ENCODE peak calls at places on chromosomes 3 and 15, in five cellular contexts. F is mesenchymal stem cell, B is trophoblast cell, G is neuronal stem cell, T is H1. E is an unnamed sample.

GRCh38 chr15:60004019-60004845 is at the start of gene FOXB1:
- DNase-seq in F (no peak), B (peak; percentile 86), T (no peak), G (peak; percentile 80), E (peak; percentile 95)

GRCh38 chr15:82122754-82123400 is 77.1 kb upstream of the MEX3B start:
- DNase-seq in T (no peak), B (no peak), F (peak; percentile 92), G (no peak), E (no peak)

GRCh38 chr15:79874242-79874641 is 22.6 kb downstream of the MTHFS start:
- DNase-seq in F (no peak), B (no peak), T (no peak), G (no peak), E (no peak)

GRCh38 chr3:43865376-43865775 is 174.6 kb downstream of the ABHD5 start:
- DNase-seq in B (no peak), F (no peak), G (no peak), T (no peak), E (peak; percentile 21)

GRCh38 chr3:182837855-182838454 is 44.7 kb downstream of the ATP11B start:
- DNase-seq in G (no peak), T (no peak), B (no peak), F (peak; percentile 46), E (no peak)

GRCh38 chr15:68298882-68299381 is 21.4 kb downstream of the FEM1B start:
- DNase-seq in T (no peak), B (no peak), F (peak; percentile 61), G (no peak), E (no peak)

GRCh38 chr3:157427906-157428305 is 8.7 kb upstream of the PTX3 start:
- DNase-seq in B (no peak), F (no peak), T (no peak), G (no peak), E (no peak)

GRCh38 chr15:67133738-67134576 is 68.6 kb downstream of the SMAD3 start:
- DNase-seq in F (peak; percentile 91), G (peak; percentile 51), T (no peak), B (no peak), E (no peak)

GRCh38 chr3:144096016-144096415 is 124.4 kb downstream of the DIPK2A start:
- DNase-seq in F (no peak), B (no peak), G (no peak), T (no peak), E (no peak)

GRCh38 chr3:149713730-149714654 is 38.3 kb downstream of the COMMD2 start:
- DNase-seq in G (no peak), B (no peak), F (no peak), T (no peak), E (no peak)

GRCh38 chr15:66644815-66645345 is 57.2 kb upstream of the SMAD6 start:
- DNase-seq in F (peak; percentile 70), G (no peak), B (no peak), T (no peak), E (no peak)

GRCh38 chr15:88243895-88244787 is 12.4 kb downstream of the NTRK3 start:
- DNase-seq in B (no peak), T (no peak), F (peak; percentile 26), G (peak; percentile 48), E (peak; percentile 54)

GRCh38 chr15:68489426-68489825 is 57.5 kb upstream of the ITGA11 start:
- DNase-seq in T (no peak), G (no peak), B (no peak), F (no peak), E (peak; percentile 17)

DNA sequence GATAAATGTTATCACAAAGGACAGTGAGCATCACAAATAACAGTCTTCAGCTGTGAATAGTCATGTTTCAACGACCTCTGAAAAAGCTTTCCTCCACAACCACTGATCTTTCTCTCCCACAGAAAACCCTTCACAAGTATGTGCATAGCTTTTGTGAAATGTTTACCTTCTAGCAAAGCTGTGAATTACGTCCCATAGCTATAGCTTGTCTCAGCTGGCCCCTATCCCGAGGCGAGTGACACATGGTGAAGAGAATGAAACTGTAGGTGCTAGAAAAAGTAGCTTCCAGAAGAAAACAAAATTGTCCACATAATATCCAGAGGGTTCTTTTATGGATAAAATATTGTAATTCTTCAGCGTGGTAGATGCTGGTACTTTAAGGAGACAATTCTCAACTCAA is 182.0 kb downstream of the FGF12 start:
- DNase-seq in T (no peak), B (peak; percentile 14), F (no peak), G (no peak), E (no peak)
- H4K91ac ChIP-seq in T (no peak overlapping the region), B (no peak overlapping the region), F (no peak overlapping the region), G (no peak overlapping the region), E (no peak overlapping the region)

GRCh38 chr3:53164911-53165310 is 3.9 kb downstream of the PRKCD start:
- DNase-seq in B (no peak), G (no peak), F (no peak), T (no peak), E (peak; percentile 57)

GRCh38 chr3:53168175-53168923 is 7.3 kb downstream of the PRKCD start:
- DNase-seq in G (no peak), T (no peak), F (no peak), B (no peak), E (no peak)

GRCh38 chr3:53167418-53168174 is 6.6 kb downstream of the PRKCD start:
- DNase-seq in B (no peak), G (no peak), T (no peak), F (no peak), E (no peak)

GRCh38 chr3:53166781-53167291 is 5.8 kb downstream of the PRKCD start:
- DNase-seq in B (no peak), G (no peak), T (no peak), F (peak; percentile 69), E (no peak)

DNA sequence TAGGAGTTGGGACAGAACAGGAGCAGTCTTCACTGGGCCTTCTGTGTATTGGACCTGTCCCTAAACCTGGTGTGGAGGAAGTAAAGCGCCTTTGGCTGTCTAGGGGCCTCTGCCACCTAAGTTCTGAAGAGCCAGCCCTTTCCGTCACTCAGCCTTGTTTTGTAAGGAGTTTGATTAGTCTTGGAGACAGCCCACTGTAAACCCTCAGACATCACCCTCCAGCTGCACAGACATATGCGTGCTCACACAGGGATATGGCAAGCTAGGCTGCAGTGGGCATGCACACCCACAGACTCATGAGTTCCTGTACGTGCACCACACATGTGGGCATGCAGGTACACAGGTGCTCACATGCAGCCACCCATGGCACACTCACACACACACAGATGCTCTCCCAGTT is 5.2 kb downstream of the PRKCD start:
- DNase-seq in F (no peak), G (no peak), B (no peak), T (no peak), E (no peak)
- H4K8ac ChIP-seq in F (peak overlapping the region; percentile 99), G (no peak overlapping the region), B (no peak overlapping the region), T (no peak overlapping the region), E (no peak overlapping the region)

DNA sequence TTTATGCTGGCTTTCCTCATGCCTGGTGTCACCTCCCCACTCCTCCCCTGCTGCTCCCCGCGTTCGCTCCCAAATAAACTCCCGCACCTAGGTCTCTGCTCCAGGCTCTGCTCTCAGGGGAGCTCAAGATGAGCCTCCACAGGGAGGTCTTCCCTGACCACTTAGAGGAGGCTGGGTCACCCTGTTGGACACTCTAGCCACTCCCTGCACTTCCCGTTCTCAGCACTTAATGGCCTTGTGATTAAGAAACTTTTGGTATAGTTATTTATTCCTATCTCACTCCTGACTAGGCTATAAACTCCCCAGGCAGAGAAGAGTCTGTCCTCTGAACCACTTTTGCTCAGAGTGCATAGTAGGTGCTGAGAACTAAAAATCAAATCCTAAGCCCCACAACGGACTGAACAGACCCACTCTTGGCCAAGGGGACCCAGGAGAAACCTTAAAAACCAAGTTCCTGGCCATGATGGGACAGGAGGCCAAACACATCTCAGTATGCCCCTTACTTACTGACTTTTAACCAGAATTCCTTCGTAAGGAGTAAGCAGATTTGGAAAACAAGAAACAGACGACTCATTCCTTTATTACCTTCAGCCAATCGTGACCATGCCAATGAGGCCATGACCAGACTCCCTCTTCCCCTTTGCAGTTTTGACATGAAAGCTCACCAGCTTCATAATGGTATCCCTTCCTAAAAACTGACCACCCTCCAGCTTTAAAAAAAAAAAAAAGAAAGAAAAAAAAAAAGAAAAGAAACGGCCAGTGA is 69.0 kb upstream of the HRH1 start:
- DNase-seq in T (no peak), F (no peak), G (no peak), B (no peak), E (no peak)
- H4K91ac ChIP-seq in T (no peak overlapping the region), F (no peak overlapping the region), G (no peak overlapping the region), B (no peak overlapping the region), E (no peak overlapping the region)

GRCh38 chr15:48946088-48946839 is 17.5 kb downstream of the SHC4 start:
- DNase-seq in B (no peak), G (no peak), T (no peak), F (peak; percentile 64), E (no peak)
- H4K8ac ChIP-seq in B (no peak overlapping the region), G (no peak overlapping the region), T (no peak overlapping the region), F (no peak overlapping the region), E (no peak overlapping the region)

GRCh38 chr15:38769492-38769891 is 204.9 kb upstream of the RASGRP1 start:
- DNase-seq in G (no peak), F (no peak), B (no peak), T (no peak), E (no peak)

DNA sequence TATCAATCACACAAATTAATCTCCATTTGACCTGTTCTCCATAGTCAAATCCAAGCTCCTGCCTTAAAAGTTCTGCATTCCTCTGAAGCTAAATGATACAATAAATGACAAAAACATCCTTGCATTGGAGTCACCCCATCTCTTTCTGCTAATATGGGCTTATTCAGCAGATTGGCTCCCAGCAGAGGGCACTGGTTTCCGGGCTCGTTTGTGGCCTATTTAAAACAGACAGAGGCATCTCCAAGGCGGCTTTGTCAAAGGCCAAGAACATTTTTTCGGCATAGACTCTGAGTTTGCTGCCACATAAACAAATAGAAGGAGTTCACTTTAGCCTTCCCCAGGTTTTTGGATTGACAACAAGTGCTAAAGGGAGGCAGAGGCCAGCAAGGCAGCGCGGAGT is 204.4 kb upstream of the RASGRP1 start:
- DNase-seq in B (no peak), F (peak; percentile 16), G (peak; percentile 5), T (peak; percentile 15), E (peak; percentile 42)
- H4K91ac ChIP-seq in B (no peak overlapping the region), F (no peak overlapping the region), G (no peak overlapping the region), T (no peak overlapping the region), E (no peak overlapping the region)